ENCODE peak calls at places on chromosomes 6 and 20, in four cellular contexts. G, A, E and D are unnamed samples.
A peak's percentile ranks its signal among the peaks of the same experiment; 100 is the strongest.

GRCh38 chr6:19731286-19731685 is 105.9 kb upstream of the ID4 start:
- DNase-seq in E (peak; percentile 64), G (no peak), A (peak; percentile 57), D (peak; percentile 86)

GRCh38 chr6:2270049-2270448 is 24.6 kb upstream of the GMDS start:
- DNase-seq in A (no peak), G (no peak), E (no peak), D (no peak)

GRCh38 chr6:44247338-44248302 is 719 bp downstream of the HSP90AB1 start:
- DNase-seq in A (peak; percentile 74), G (no peak), E (no peak), D (peak; percentile 48)

GRCh38 chr6:154245542-154245941 is 111.1 kb downstream of the IPCEF1 start:
- DNase-seq in A (no peak), E (no peak), G (no peak), D (no peak)

GRCh38 chr20:53917145-53918009 is 153.0 kb downstream of the BCAS1 start:
- DNase-seq in A (peak; percentile 75), G (no peak), E (no peak), D (peak; percentile 38)

GRCh38 chr6:147641511-147641910 is 133.0 kb downstream of the SAMD5 start:
- DNase-seq in E (no peak), A (no peak), G (no peak), D (no peak)

GRCh38 chr6:36309900-36310299 is 26.8 kb downstream of the BNIP5 start:
- DNase-seq in E (no peak), A (no peak), G (no peak), D (no peak)

GRCh38 chr6:11729083-11729482 is 49.5 kb downstream of the ADTRP start:
- DNase-seq in A (no peak), E (no peak), G (no peak), D (no peak)

GRCh38 chr20:49633023-49633422 is 65.1 kb upstream of the PTGIS start:
- DNase-seq in A (no peak), E (no peak), G (no peak), D (no peak)

GRCh38 chr6:39665871-39666270 is 59.3 kb downstream of the KIF6 start:
- DNase-seq in G (no peak), E (no peak), A (peak; percentile 53), D (no peak)

GRCh38 chr20:9279905-9280304 is 211.0 kb downstream of the PLCB4 start:
- DNase-seq in G (no peak), E (no peak), A (no peak), D (no peak)

GRCh38 chr6:7894272-7895124 is 16.1 kb downstream of the TXNDC5 start:
- DNase-seq in E (no peak), G (no peak), A (no peak), D (no peak)

GRCh38 chr6:33251390-33252012 is 20.2 kb downstream of the VPS52 start:
- DNase-seq in A (no peak), E (no peak), G (no peak), D (no peak)

GRCh38 chr6:125009578-125009977 is 47.3 kb downstream of the RNF217 start:
- DNase-seq in A (peak; percentile 70), G (no peak), E (no peak), D (peak; percentile 3)

GRCh38 chr6:36998723-36999466 is 6.6 kb upstream of the FGD2 start:
- DNase-seq in G (no peak), E (no peak), A (no peak), D (no peak)

GRCh38 chr6:118080547-118080946 is 173.5 kb downstream of the SLC35F1 start:
- DNase-seq in G (no peak), E (no peak), A (no peak), D (no peak)

GRCh38 chr6:122696853-122697252 is 82.7 kb upstream of the FABP7 start:
- DNase-seq in E (no peak), G (no peak), A (no peak), D (no peak)

GRCh38 chr6:114080891-114081510 is 110.1 kb upstream of the HDAC2 start:
- DNase-seq in A (peak; percentile 68), E (no peak), G (no peak), D (no peak)

GRCh38 chr6:71967436-71967835 is 81.1 kb downstream of the RIMS1 start:
- DNase-seq in E (no peak), A (peak; percentile 65), G (no peak), D (no peak)

GRCh38 chr6:2258112-2258511 is 12.7 kb upstream of the GMDS start:
- DNase-seq in G (no peak), A (no peak), E (no peak), D (no peak)

GRCh38 chr6:83985308-83985713 is 48.3 kb upstream of the MRAP2 start:
- DNase-seq in A (peak; percentile 5), G (no peak), E (no peak), D (no peak)

GRCh38 chr6:24481449-24481848 is 7.9 kb downstream of the GPLD1 start:
- DNase-seq in E (no peak), G (no peak), A (no peak), D (no peak)

GRCh38 chr6:35486005-35486925 is 10.6 kb downstream of the TEAD3 start:
- DNase-seq in G (no peak), E (no peak), A (no peak), D (peak; percentile 96)

GRCh38 chr6:24997905-24998304 is 62.1 kb upstream of the RIPOR2 start:
- DNase-seq in A (no peak), G (no peak), E (no peak), D (no peak)

GRCh38 chr20:24406761-24407550 is 62.5 kb upstream of the SYNDIG1 start:
- DNase-seq in G (no peak), A (peak; percentile 22), E (no peak), D (no peak)

GRCh38 chr6:13359287-13359686 is 30.9 kb upstream of the TBC1D7 start:
- DNase-seq in A (no peak), E (no peak), G (no peak), D (no peak)

GRCh38 chr20:62506791-62507190 is 31.0 kb upstream of the GATA5 start:
- DNase-seq in E (no peak), A (no peak), G (no peak), D (no peak)

GRCh38 chr20:2330090-2330695 is 34.4 kb downstream of the TGM3 start:
- DNase-seq in A (no peak), G (no peak), E (no peak), D (no peak)

GRCh38 chr6:69164564-69165252 is 529.6 kb downstream of the ADGRB3 start:
- DNase-seq in G (no peak), E (no peak), A (peak; percentile 2), D (no peak)

GRCh38 chr20:21096321-21097043 is 9.7 kb downstream of the LINC00237 start:
- DNase-seq in A (peak; percentile 15), G (no peak), E (no peak), D (peak; percentile 52)

GRCh38 chr6:147507162-147508072 is 1.1 kb upstream of the SAMD5 start:
- DNase-seq in G (peak; percentile 9), E (peak; percentile 26), A (peak; percentile 66), D (peak; percentile 1)

GRCh38 chr20:34997171-34997570 is 41.5 kb downstream of the MYH7B start:
- DNase-seq in A (no peak), E (no peak), G (no peak), D (no peak)